ENCODE peak calls at places on chromosomes 16 and 17, in eight cellular contexts. M is ovary, A is A549, Q is GM12891, N is adrenal gland, U is H54, T is lower leg skin, G is body of pancreas. B is an unnamed sample.
A peak's percentile ranks its signal among the peaks of the same experiment; 100 is the strongest.

GRCh38 chr17:57484081-57484666 is 227.9 kb downstream of the MSI2 start:
- DNase-seq in M (no peak), A (no peak), Q (no peak), N (no peak), U (no peak), T (no peak), G (no peak), B (no peak)

GRCh38 chr16:56871172-56871593 is 6.2 kb downstream of the SLC12A3 start:
- DNase-seq in M (peak; percentile 28), A (no peak), Q (no peak), N (peak; percentile 45), U (no peak), T (no peak), G (peak; percentile 58), B (no peak)

GRCh38 chr17:30344283-30345088 is 10.6 kb upstream of the TMIGD1 start:
- DNase-seq in M (peak; percentile 33), A (no peak), Q (no peak), N (peak; percentile 25), U (no peak), T (no peak), G (peak; percentile 82), B (no peak)

GRCh38 chr16:17942067-17942466 is 394.5 kb downstream of the NPIPA8 start:
- DNase-seq in M (no peak), A (no peak), Q (no peak), N (no peak), U (no peak), T (no peak), G (no peak), B (no peak)

GRCh38 chr17:75067856-75068255 is 19.9 kb upstream of the SLC16A5 start:
- DNase-seq in M (no peak), A (no peak), Q (no peak), N (no peak), U (peak; percentile 84), T (no peak), G (no peak), B (no peak)

GRCh38 chr17:82668631-82669099 is 20.4 kb upstream of the WDR45B start:
- DNase-seq in M (no peak), A (peak; percentile 84), Q (peak; percentile 84), N (no peak), U (no peak), T (no peak), G (peak; percentile 80), B (peak; percentile 76)

GRCh38 chr17:10197721-10198508 is 491 bp downstream of the GAS7 start:
- DNase-seq in M (peak; percentile 21), A (no peak), Q (peak; percentile 28), N (no peak), U (no peak), T (no peak), G (no peak), B (no peak)

GRCh38 chr16:19434584-19434983 is 16.9 kb downstream of the TMC5 start:
- DNase-seq in M (no peak), A (no peak), Q (no peak), N (no peak), U (no peak), T (no peak), G (no peak), B (no peak)

GRCh38 chr17:15108992-15109391 is 156.1 kb downstream of the PMP22 start:
- DNase-seq in M (no peak), A (no peak), Q (no peak), N (no peak), U (no peak), T (no peak), G (no peak), B (no peak)

GRCh38 chr17:45308840-45309239 is 8.0 kb downstream of the MAP3K14 start:
- DNase-seq in M (no peak), A (no peak), Q (no peak), N (no peak), U (no peak), T (no peak), G (no peak), B (no peak)

GRCh38 chr16:27209591-27209990 is 6.3 kb downstream of the KDM8 start:
- DNase-seq in M (no peak), A (no peak), Q (no peak), N (no peak), U (no peak), T (no peak), G (no peak), B (no peak)

GRCh38 chr17:34306466-34306865 is 12.8 kb upstream of the CCL8 start:
- DNase-seq in M (no peak), A (peak; percentile 22), Q (no peak), N (peak; percentile 41), U (no peak), T (no peak), G (no peak), B (no peak)

GRCh38 chr16:23842137-23842600 is 6.4 kb downstream of the PRKCB start:
- DNase-seq in M (no peak), A (no peak), Q (no peak), N (no peak), U (no peak), T (no peak), G (no peak), B (no peak)

DNA sequence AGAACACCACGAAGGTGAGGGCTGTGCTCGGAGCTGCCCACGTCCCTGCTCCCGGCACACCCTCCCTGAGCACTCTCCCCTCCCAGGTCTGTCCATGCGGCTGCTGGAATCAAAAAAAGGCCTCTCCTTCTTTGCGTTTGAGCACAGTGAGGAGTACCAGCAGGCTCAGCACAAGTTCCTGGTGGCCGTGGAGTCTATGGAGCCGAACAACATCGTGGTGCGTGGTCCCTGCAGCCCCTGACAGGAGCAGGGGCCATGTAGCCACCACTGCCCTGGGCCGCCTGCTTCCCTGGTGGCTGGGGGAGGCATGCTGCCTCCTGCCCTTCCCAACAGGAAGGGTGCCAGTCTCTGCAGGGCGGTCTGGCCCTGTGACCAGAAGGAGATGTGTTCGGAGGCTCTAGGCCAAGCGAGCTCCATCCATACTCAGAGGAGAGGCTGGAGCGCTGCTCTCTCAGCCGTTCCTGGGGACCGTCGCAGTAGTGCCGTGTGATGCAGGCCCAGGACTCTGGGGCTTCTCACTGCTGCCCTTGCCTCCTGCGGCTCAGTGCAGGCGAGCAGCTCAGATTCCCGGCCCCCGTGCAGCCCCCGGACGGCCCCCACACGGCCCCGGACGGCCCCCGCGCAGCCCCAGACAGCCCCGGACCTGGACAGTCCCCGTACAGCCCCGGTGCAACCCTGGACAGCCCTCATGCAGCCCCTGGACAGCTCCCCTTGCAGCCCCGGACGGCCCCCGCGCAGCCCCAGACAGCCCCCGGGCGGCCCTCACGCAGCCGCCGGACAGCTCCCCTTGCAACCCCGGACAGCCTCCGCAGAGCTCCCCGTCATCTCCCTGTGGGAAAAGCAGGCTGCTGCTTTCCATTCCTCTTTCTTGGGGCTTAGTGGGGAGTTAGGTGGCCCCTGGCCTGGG is 20.5 kb downstream of the TCF25 start:
- DNase-seq in M (no peak), A (no peak), Q (no peak), N (no peak), U (no peak), T (no peak), G (no peak), B (no peak)
- TF ChIP-seq POLR2A in M (no peak), A (no peak), Q (no peak), N (no peak), U (no peak), T (no peak), G (no peak), B (no peak)

GRCh38 chr16:87854053-87854906 is 15.0 kb downstream of the SLC7A5 start:
- DNase-seq in M (no peak), A (no peak), Q (no peak), N (no peak), U (peak; percentile 61), T (no peak), G (no peak), B (peak; percentile 97)

GRCh38 chr16:87851601-87852000 is 17.7 kb downstream of the SLC7A5 start:
- DNase-seq in M (no peak), A (no peak), Q (no peak), N (no peak), U (no peak), T (no peak), G (no peak), B (no peak)

GRCh38 chr16:87851141-87851587 is 18.1 kb downstream of the SLC7A5 start:
- DNase-seq in M (no peak), A (no peak), Q (no peak), N (no peak), U (no peak), T (no peak), G (no peak), B (no peak)

GRCh38 chr16:87854907-87855683 is 14.2 kb downstream of the SLC7A5 start:
- DNase-seq in M (no peak), A (no peak), Q (no peak), N (no peak), U (no peak), T (no peak), G (no peak), B (no peak)

GRCh38 chr16:87853411-87854052 is 15.8 kb downstream of the SLC7A5 start:
- DNase-seq in M (peak; percentile 88), A (peak; percentile 82), Q (peak; percentile 84), N (peak; percentile 87), U (peak; percentile 91), T (peak; percentile 94), G (peak; percentile 93), B (peak; percentile 97)
- TF ChIP-seq POLR2A in M (peak; percentile 10), A (peak; percentile 19), Q (no peak), N (peak; percentile 36), U (peak; percentile 54), T (no peak), G (peak; percentile 44), B (peak; percentile 74)

DNA sequence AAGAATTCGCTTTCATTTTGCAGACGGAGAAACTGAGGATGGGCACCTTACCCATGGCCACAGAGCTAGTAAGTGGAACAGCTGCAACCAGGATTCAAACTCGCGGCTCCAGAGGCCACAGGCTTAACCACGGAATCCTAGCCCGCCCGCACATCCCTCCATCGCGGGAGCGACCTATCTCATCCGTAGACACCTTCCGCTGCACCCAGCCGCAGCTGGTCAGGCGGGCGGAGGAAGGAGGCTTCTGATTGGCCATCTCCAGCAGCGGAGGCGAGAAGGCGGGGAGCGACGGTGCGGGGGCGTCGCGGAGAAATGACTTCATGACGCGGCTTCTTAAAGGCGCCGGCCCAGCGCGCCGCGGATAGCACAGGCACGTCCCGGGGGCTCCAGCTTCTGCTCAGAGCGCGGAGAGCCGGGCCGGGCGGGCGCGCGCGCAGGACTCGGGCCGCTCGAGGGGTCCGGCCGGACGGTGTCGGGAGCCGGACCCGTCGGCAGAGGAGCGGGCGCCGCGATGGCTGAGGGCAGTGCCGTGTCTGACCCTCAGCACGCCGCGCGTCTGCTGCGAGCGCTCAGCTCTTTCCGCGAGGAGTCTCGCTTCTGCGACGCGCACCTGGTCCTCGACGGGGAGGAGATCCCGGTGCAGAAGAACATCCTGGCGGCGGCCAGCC is at the start of gene GAN:
- DNase-seq in M (peak; percentile 93), A (peak; percentile 92), Q (peak; percentile 81), N (peak; percentile 95), U (peak; percentile 95), T (peak; percentile 95), G (peak; percentile 94), B (peak; percentile 97)
- TF ChIP-seq POLR2A in M (peak; percentile 87), A (peak; percentile 67), Q (peak; percentile 78), N (peak; percentile 94), U (peak; percentile 75), T (no peak), G (peak; percentile 87), B (peak; percentile 87)

DNA sequence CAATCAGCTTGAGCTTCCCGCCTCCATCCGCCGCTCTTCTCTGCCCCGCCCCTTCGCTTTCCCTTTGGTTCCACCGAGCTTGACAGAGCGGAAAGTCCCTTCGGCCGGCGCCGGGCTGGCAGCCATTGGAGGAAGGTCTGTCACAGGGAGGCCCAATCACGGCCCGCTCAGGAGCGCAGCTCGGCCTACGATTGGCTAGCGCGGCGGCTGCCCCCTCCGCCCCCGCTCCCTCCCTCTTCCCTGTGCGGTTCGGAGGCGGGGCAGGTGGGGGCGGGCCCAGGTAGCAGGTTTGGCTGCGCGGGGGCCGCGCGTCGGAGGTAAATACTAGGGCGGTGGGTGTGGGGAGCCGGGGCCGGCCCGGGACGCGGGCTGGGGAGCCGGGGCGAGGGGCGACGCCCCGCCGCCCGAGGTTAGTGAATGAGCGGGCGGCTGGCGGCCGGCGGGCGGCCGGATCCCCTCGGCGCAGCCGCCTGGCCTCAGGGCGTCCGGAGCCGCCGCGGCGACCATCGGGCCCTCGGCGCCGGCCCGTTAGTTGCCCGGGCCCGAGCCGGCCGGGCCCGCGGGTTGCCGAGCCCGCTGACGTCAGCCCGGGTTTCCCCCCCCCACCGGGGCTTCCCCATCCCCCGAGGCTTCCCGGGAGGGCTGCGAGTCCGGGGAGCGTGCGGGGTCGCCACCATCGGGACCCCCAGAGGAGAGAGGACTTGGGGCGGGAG is at the start of gene CYLD:
- DNase-seq in M (peak; percentile 100), A (peak; percentile 98), Q (peak; percentile 93), N (peak; percentile 100), U (peak; percentile 93), T (peak; percentile 100), G (peak; percentile 100), B (peak; percentile 99)
- TF ChIP-seq POLR2A in M (peak; percentile 57), A (no peak), Q (peak; percentile 55), N (peak; percentile 86), U (no peak), T (no peak), G (peak; percentile 50), B (no peak)

B was measured in erythroblast.